ENCODE peak calls at places on chromosome 5, in six cellular contexts. R, K, N, E, V and L are unnamed samples.

GRCh38 chr5:140083120-140083519 is 30.8 kb upstream of the PURA start:
- DNase-seq in K (no peak), E (no peak), R (no peak), V (no peak), N (no peak), L (no peak)

GRCh38 chr5:140075371-140075770 is 32.3 kb upstream of the NRG2 start:
- DNase-seq in E (peak; percentile 49), R (no peak), K (no peak), V (peak; percentile 31), N (no peak), L (no peak)

GRCh38 chr5:126576974-126577373 is 18.0 kb downstream of the ALDH7A1 start:
- DNase-seq in E (no peak), K (no peak), N (no peak), R (no peak), V (no peak), L (no peak)

GRCh38 chr5:164597293-164597900 is 1092.0 kb downstream of the MAT2B start:
- DNase-seq in R (no peak), E (no peak), N (no peak), V (no peak), K (no peak), L (no peak)

GRCh38 chr5:98581416-98581999 is 192.0 kb upstream of the RGMB start:
- DNase-seq in R (no peak), K (no peak), V (peak; percentile 63), N (no peak), E (peak; percentile 80), L (no peak)

GRCh38 chr5:171596391-171596878 is 177.0 kb downstream of the FGF18 start:
- DNase-seq in N (no peak), R (no peak), K (no peak), E (peak; percentile 48), V (peak; percentile 97), L (no peak)

GRCh38 chr5:122775713-122776084 is 819 bp downstream of the SNX2 start:
- DNase-seq in V (peak; percentile 21), E (no peak), K (no peak), N (no peak), R (no peak), L (no peak)

GRCh38 chr5:134029156-134029555 is 24.4 kb upstream of the VDAC1 start:
- DNase-seq in E (peak; percentile 96), R (peak; percentile 68), V (peak; percentile 81), K (no peak), N (no peak), L (no peak)

GRCh38 chr5:4295663-4296339 is 700.2 kb downstream of the IRX1 start:
- DNase-seq in R (no peak), E (peak; percentile 6), V (no peak), N (no peak), K (no peak), L (no peak)

GRCh38 chr5:178114325-178115135 is 1.2 kb downstream of the N4BP3 start:
- DNase-seq in K (no peak), V (no peak), R (peak; percentile 67), E (peak; percentile 27), N (peak; percentile 28), L (no peak)

GRCh38 chr5:72134226-72134625 is 27.0 kb downstream of the MAP1B start:
- DNase-seq in V (no peak), R (no peak), K (no peak), N (no peak), E (peak; percentile 53), L (no peak)

GRCh38 chr5:96844476-96844990 is 31.8 kb upstream of the ERAP2 start:
- DNase-seq in N (no peak), K (no peak), V (no peak), R (no peak), E (peak; percentile 33), L (no peak)

GRCh38 chr5:179260324-179261070 is 84.8 kb downstream of the ADAMTS2 start:
- DNase-seq in R (peak; percentile 22), V (no peak), N (no peak), E (no peak), K (peak; percentile 44), L (no peak)

GRCh38 chr5:149320791-149321330 is 24.4 kb upstream of the GRPEL2 start:
- DNase-seq in N (no peak), R (peak; percentile 95), V (peak; percentile 98), K (peak; percentile 80), E (peak; percentile 85), L (peak; percentile 90)

GRCh38 chr5:132008961-132009680 is 2.3 kb downstream of the ACSL6 start:
- DNase-seq in N (no peak), V (no peak), K (no peak), E (no peak), R (peak; percentile 43), L (peak; percentile 29)

GRCh38 chr5:112800901-112801300 is 60.2 kb upstream of the SRP19 start:
- DNase-seq in R (no peak), E (no peak), N (no peak), V (no peak), K (no peak), L (no peak)

GRCh38 chr5:61330341-61330878 is 1.6 kb upstream of the ZSWIM6 start:
- DNase-seq in R (peak; percentile 65), E (peak; percentile 69), K (no peak), V (peak; percentile 58), N (peak; percentile 9), L (peak; percentile 36)

GRCh38 chr5:80125962-80126480 is 90.9 kb downstream of the THBS4 start:
- DNase-seq in N (no peak), V (peak; percentile 60), E (peak; percentile 75), K (no peak), R (no peak), L (no peak)

GRCh38 chr5:108521841-108522506 is 140.1 kb upstream of the FBXL17 start:
- DNase-seq in N (no peak), K (no peak), E (peak; percentile 73), V (peak; percentile 82), R (no peak), L (no peak)

GRCh38 chr5:78964889-78965288 is 20.2 kb downstream of the ARSB start:
- DNase-seq in N (no peak), V (peak; percentile 84), K (no peak), R (no peak), E (peak; percentile 79), L (no peak)

GRCh38 chr5:176892663-176893062 is 6.5 kb downstream of the HK3 start:
- DNase-seq in E (no peak), N (no peak), R (no peak), V (no peak), K (no peak), L (no peak)

GRCh38 chr5:72692273-72692672 is 124.2 kb upstream of the TNPO1 start:
- DNase-seq in V (peak; percentile 49), R (no peak), E (peak; percentile 61), N (no peak), K (no peak), L (no peak)

GRCh38 chr5:143217065-143217803 is 186.3 kb downstream of the NR3C1 start:
- DNase-seq in E (peak; percentile 44), R (no peak), N (no peak), K (no peak), V (peak; percentile 63), L (no peak)

GRCh38 chr5:160064441-160064840 is 54.8 kb downstream of the PWWP2A start:
- DNase-seq in V (no peak), K (no peak), E (no peak), N (no peak), R (peak; percentile 66), L (peak; percentile 90)

GRCh38 chr5:160061770-160062169 is 52.8 kb downstream of the TTC1 start:
- DNase-seq in V (no peak), R (no peak), N (no peak), E (no peak), K (no peak), L (no peak)

GRCh38 chr5:160064979-160065619 is 54.2 kb downstream of the PWWP2A start:
- DNase-seq in N (no peak), R (peak; percentile 77), V (no peak), K (no peak), E (no peak), L (peak; percentile 40)
- H3K27ac ChIP-seq in N (no peak overlapping the region), R (peak overlapping the region; percentile 11), V (peak overlapping the region; percentile 51), K (peak overlapping the region; percentile 80), E (no peak overlapping the region), L (peak overlapping the region; percentile 26)

GRCh38 chr5:2658421-2658820 is 93.1 kb downstream of the IRX2 start:
- DNase-seq in R (no peak), V (no peak), N (no peak), K (no peak), E (peak; percentile 34), L (no peak)

GRCh38 chr5:2657151-2657550 is 94.3 kb downstream of the IRX2 start:
- DNase-seq in K (no peak), E (no peak), N (no peak), R (no peak), V (no peak), L (no peak)

GRCh38 chr5:2659071-2659470 is 92.4 kb downstream of the IRX2 start:
- DNase-seq in N (no peak), E (peak; percentile 3), R (no peak), V (no peak), K (no peak), L (no peak)

GRCh38 chr5:2653991-2654390 is 97.5 kb downstream of the IRX2 start:
- DNase-seq in R (no peak), E (no peak), N (no peak), V (no peak), K (no peak), L (no peak)

GRCh38 chr5:2656186-2656585 is 95.3 kb downstream of the IRX2 start:
- DNase-seq in E (peak; percentile 16), K (no peak), V (peak; percentile 29), R (no peak), N (no peak), L (no peak)
- H3K27ac ChIP-seq in E (no peak overlapping the region), K (no peak overlapping the region), V (no peak overlapping the region), R (no peak overlapping the region), N (no peak overlapping the region), L (no peak overlapping the region)

GRCh38 chr5:160649304-160649703 is 202.7 kb downstream of the ATP10B start:
- DNase-seq in V (no peak), R (peak; percentile 60), N (no peak), K (no peak), E (no peak), L (no peak)
- H3K27ac ChIP-seq in V (no peak overlapping the region), R (no peak overlapping the region), N (no peak overlapping the region), K (no peak overlapping the region), E (no peak overlapping the region), L (no peak overlapping the region)

GRCh38 chr5:151095341-151096000 is 14.6 kb upstream of the TNIP1 start:
- DNase-seq in R (peak; percentile 93), K (no peak), N (no peak), V (peak; percentile 48), E (peak; percentile 19), L (no peak)

GRCh38 chr5:151093476-151093889 is 12.6 kb upstream of the TNIP1 start:
- DNase-seq in N (no peak), V (peak; percentile 95), E (peak; percentile 97), R (peak; percentile 75), K (no peak), L (no peak)

GRCh38 chr5:151094054-151094858 is 13.4 kb upstream of the TNIP1 start:
- DNase-seq in E (peak; percentile 60), V (peak; percentile 43), R (peak; percentile 85), N (peak; percentile 19), K (no peak), L (peak; percentile 73)

GRCh38 chr5:151096001-151096373 is 15.2 kb upstream of the TNIP1 start:
- DNase-seq in E (no peak), K (no peak), V (no peak), N (no peak), R (peak; percentile 77), L (no peak)

DNA sequence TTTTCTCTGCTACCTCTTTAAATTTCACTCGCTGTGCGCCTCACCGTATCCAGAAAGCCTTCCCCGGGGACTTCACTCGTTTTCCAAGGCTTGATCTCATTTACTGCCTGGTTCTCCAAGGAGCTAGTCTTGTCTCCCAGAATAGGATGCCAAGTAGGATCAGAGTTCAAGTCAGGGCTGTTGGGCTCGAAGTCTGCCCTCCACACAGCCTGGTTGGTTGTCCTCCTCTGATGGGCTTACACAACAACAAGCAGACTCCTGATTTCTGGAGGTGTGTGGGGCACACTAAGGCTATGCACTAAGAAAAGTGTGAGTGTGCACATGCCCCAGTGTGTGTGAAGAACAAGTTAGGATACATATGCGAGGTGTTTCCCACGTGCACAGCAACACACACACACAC is 14.0 kb upstream of the TNIP1 start:
- DNase-seq in V (peak; percentile 77), R (peak; percentile 75), N (no peak), K (no peak), E (peak; percentile 39), L (no peak)
- H3K27ac ChIP-seq in V (peak overlapping the region; percentile 84), R (peak overlapping the region; percentile 85), N (peak overlapping the region; percentile 48), K (peak overlapping the region; percentile 87), E (peak overlapping the region; percentile 80), L (peak overlapping the region; percentile 83)